ENCODE peak calls at places on chromosomes 5 and 9, in ten cellular contexts. D, A, Y, L, K, J, Q, E, T and O are unnamed samples.
A peak's percentile ranks its signal among the peaks of the same experiment; 100 is the strongest.

GRCh38 chr5:68169898-68170297 is 45.7 kb upstream of the PIK3R1 start:
- DNase-seq in D (no peak), A (no peak), Y (no peak), L (no peak), K (peak; percentile 79), J (peak; percentile 70), Q (no peak), E (no peak), T (no peak), O (no peak)

GRCh38 chr9:89137548-89138462 is 40.8 kb downstream of the SHC3 start:
- DNase-seq in D (peak; percentile 90), A (no peak), Y (peak; percentile 45), L (peak; percentile 4), K (no peak), J (no peak), Q (peak; percentile 95), E (peak; percentile 96), T (no peak), O (peak; percentile 15)

GRCh38 chr5:179171251-179171815 is 111.2 kb downstream of the ZNF354C start:
- DNase-seq in D (no peak), A (no peak), Y (peak; percentile 23), L (no peak), K (no peak), J (peak; percentile 12), Q (no peak), E (no peak), T (no peak), O (no peak)

GRCh38 chr9:71589612-71590011 is 178.7 kb downstream of the CEMIP2 start:
- DNase-seq in D (no peak), A (no peak), Y (no peak), L (no peak), K (no peak), J (no peak), Q (no peak), E (no peak), T (no peak), O (no peak)

GRCh38 chr9:89153618-89154017 is 25.0 kb downstream of the SHC3 start:
- DNase-seq in D (peak; percentile 90), A (no peak), Y (no peak), L (no peak), K (no peak), J (no peak), Q (peak; percentile 94), E (peak; percentile 89), T (no peak), O (no peak)

GRCh38 chr5:141695627-141696180 is 13.7 kb upstream of the ARAP3 start:
- DNase-seq in D (peak; percentile 41), A (no peak), Y (no peak), L (no peak), K (no peak), J (no peak), Q (no peak), E (no peak), T (no peak), O (no peak)

GRCh38 chr5:72849546-72849945 is 33.1 kb downstream of the TNPO1 start:
- DNase-seq in D (peak; percentile 21), A (no peak), Y (no peak), L (no peak), K (no peak), J (no peak), Q (no peak), E (no peak), T (no peak), O (no peak)

GRCh38 chr9:105751761-105752160 is 57.4 kb downstream of the TMEM38B start:
- DNase-seq in D (no peak), A (no peak), Y (no peak), L (no peak), K (no peak), J (no peak), Q (no peak), E (no peak), T (no peak), O (no peak)

DNA sequence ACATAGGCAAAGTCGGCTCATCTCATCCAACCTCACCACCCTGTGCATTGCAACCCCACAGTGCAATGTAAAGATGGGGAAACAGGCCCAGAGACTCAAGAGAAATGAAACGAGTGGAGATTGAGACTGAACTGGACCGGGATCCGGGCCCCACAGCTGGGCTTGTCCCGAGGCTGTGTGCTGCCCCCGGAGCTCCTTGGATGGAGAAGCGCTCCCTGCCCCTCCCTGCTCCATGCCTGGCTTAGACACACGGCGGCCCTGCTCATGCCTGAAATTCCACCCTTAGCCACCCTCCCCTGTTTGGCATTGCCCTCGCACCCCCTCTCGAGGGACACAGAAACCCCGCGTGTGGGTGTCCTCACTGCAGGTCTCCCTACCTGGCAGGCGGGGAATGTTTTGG is 27.2 kb upstream of the FCN1 start:
- DNase-seq in D (no peak), A (no peak), Y (peak; percentile 39), L (no peak), K (no peak), J (peak; percentile 38), Q (no peak), E (no peak), T (no peak), O (no peak)
- H3K27ac ChIP-seq in D (no peak overlapping the region), A (no peak overlapping the region), Y (no peak overlapping the region), L (no peak overlapping the region), K (peak overlapping the region; percentile 10), J (peak overlapping the region; percentile 21), Q (no peak overlapping the region), E (no peak overlapping the region), T (no peak overlapping the region), O (no peak overlapping the region)

GRCh38 chr5:74541381-74541781 is 99.1 kb downstream of the ENC1 start:
- DNase-seq in D (peak; percentile 31), A (no peak), Y (no peak), L (no peak), K (no peak), J (no peak), Q (peak; percentile 54), E (no peak), T (no peak), O (no peak)

GRCh38 chr5:74539986-74540385 is 100.5 kb downstream of the ENC1 start:
- DNase-seq in D (no peak), A (no peak), Y (no peak), L (no peak), K (no peak), J (no peak), Q (peak; percentile 41), E (no peak), T (no peak), O (no peak)

GRCh38 chr5:74542477-74542876 is 98.1 kb downstream of the ENC1 start:
- DNase-seq in D (peak; percentile 81), A (no peak), Y (no peak), L (no peak), K (no peak), J (no peak), Q (no peak), E (no peak), T (no peak), O (no peak)

GRCh38 chr5:74538206-74538661 is 102.3 kb downstream of the ENC1 start:
- DNase-seq in D (no peak), A (no peak), Y (peak; percentile 78), L (no peak), K (no peak), J (no peak), Q (peak; percentile 89), E (peak; percentile 65), T (no peak), O (no peak)

GRCh38 chr5:74540582-74540981 is 99.9 kb downstream of the ENC1 start:
- DNase-seq in D (no peak), A (no peak), Y (no peak), L (no peak), K (peak; percentile 33), J (no peak), Q (no peak), E (no peak), T (no peak), O (no peak)
- H3K36me3 ChIP-seq in D (no peaks in the 10 kb centered on the region), A (no peaks in the 10 kb centered on the region), Y (no peaks in the 10 kb centered on the region), L (no peaks in the 10 kb centered on the region), K (no peaks in the 10 kb centered on the region), J (no peaks in the 10 kb centered on the region), Q (no peaks in the 10 kb centered on the region), E (no peaks in the 10 kb centered on the region), T (no peaks in the 10 kb centered on the region), O (no peaks in the 10 kb centered on the region)

DNA sequence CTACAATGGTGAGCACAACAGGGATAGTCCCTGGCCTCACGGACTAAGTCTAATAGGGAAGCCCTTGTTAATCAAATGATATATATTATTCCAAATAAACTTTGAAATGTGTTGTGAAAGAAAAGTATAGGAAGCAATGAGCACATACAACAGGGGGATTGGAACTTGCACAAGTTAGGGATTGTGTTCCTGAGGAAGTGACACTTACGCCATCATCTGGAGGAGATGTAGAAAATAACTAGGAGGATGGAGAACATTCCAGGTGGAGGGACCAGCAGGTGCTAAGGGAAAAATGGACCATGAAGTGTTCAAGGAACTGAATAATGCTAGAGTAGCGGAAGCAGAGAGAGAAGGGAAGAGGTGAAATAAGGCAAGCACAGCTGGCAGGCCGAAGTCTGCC is 18.8 kb upstream of the RPS23 start:
- DNase-seq in D (no peak), A (no peak), Y (no peak), L (no peak), K (no peak), J (no peak), Q (no peak), E (no peak), T (no peak), O (no peak)
- H3K27ac ChIP-seq in D (no peak overlapping the region), A (no peak overlapping the region), Y (no peak overlapping the region), L (no peak overlapping the region), K (no peak overlapping the region), J (no peak overlapping the region), Q (no peak overlapping the region), E (no peak overlapping the region), T (no peak overlapping the region), O (no peak overlapping the region)

GRCh38 chr9:2819165-2819564 is 24.7 kb downstream of the PUM3 start:
- DNase-seq in D (no peak), A (no peak), Y (no peak), L (no peak), K (no peak), J (no peak), Q (no peak), E (no peak), T (no peak), O (no peak)

GRCh38 chr9:2824564-2824963 is 19.3 kb downstream of the PUM3 start:
- DNase-seq in D (no peak), A (no peak), Y (no peak), L (peak; percentile 21), K (peak; percentile 63), J (no peak), Q (no peak), E (no peak), T (no peak), O (no peak)

GRCh38 chr9:2824054-2824453 is 19.8 kb downstream of the PUM3 start:
- DNase-seq in D (no peak), A (no peak), Y (no peak), L (no peak), K (no peak), J (no peak), Q (no peak), E (no peak), T (no peak), O (no peak)

GRCh38 chr9:2818486-2819121 is 25.3 kb downstream of the PUM3 start:
- DNase-seq in D (no peak), A (no peak), Y (no peak), L (no peak), K (no peak), J (no peak), Q (no peak), E (no peak), T (no peak), O (no peak)

DNA sequence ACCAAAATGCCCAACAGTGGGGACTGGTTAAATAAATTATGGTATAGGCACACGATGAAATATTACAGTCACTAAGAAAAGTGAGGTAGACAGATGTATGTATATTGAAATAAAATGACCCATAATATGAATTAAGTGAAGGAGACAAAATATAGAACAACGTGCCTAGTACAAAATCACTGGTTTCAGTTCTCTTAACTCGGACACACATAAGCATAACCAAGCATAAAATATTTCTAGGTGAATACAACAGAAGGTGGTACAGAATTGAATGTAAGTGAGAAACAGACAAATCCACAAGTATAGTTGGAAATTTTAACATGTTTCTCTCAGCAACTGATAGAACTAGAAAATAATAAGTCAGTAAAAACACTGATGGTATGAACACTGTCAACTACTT is 22.0 kb downstream of the PUM3 start:
- DNase-seq in D (no peak), A (no peak), Y (no peak), L (no peak), K (no peak), J (no peak), Q (no peak), E (no peak), T (no peak), O (no peak)
- H3K36me3 ChIP-seq in D (peaks cover 50% of the 10 kb centered on the region), A (peaks cover 40% of the 10 kb centered on the region), Y (peaks cover 7% of the 10 kb centered on the region), L (peaks cover 64% of the 10 kb centered on the region), K (peaks cover 5% of the 10 kb centered on the region), J (no peaks in the 10 kb centered on the region), Q (peaks cover 15% of the 10 kb centered on the region), E (peaks cover 19% of the 10 kb centered on the region), T (peaks cover 6% of the 10 kb centered on the region), O (no peaks in the 10 kb centered on the region)